ENCODE peak calls at places on chromosomes 13 and 19, in four cellular contexts. A is pancreas, B is fibroblast of pulmonary artery, M is astrocyte of the cerebellum. W is an unnamed sample.
A peak's percentile ranks its signal among the peaks of the same experiment; 100 is the strongest.

GRCh38 chr13:113457510-113457909 is 4.2 kb upstream of the ADPRHL1 start:
- DNase-seq in A (no peak), B (no peak), M (no peak), W (no peak)

GRCh38 chr13:21033866-21034601 is 27.4 kb downstream of the LATS2 start:
- DNase-seq in A (peak; percentile 46), B (no peak), M (no peak), W (peak; percentile 67)

GRCh38 chr13:111099292-111099691 is 15.8 kb upstream of the ARHGEF7 start:
- DNase-seq in A (no peak), B (no peak), M (no peak), W (no peak)

GRCh38 chr19:27796540-27796939 is 1416.4 kb downstream of the UQCRFS1 start:
- DNase-seq in A (no peak), B (no peak), M (no peak), W (no peak)

GRCh38 chr19:7657047-7657779 is 11.6 kb upstream of the RETN start:
- DNase-seq in A (no peak), B (no peak), M (no peak), W (no peak)

GRCh38 chr13:101618440-101619187 is 166.1 kb downstream of the ITGBL1 start:
- DNase-seq in A (no peak), B (no peak), M (no peak), W (no peak)

GRCh38 chr13:73101608-73102007 is 42.8 kb downstream of the KLF5 start:
- DNase-seq in A (no peak), B (no peak), M (no peak), W (no peak)

GRCh38 chr19:43784981-43785808 is 4.4 kb upstream of the KCNN4 start:
- DNase-seq in A (no peak), B (peak; percentile 75), M (no peak), W (no peak)

GRCh38 chr19:11479470-11480080 is 1.3 kb downstream of the ELAVL3 start:
- DNase-seq in A (peak; percentile 63), B (no peak), M (no peak), W (no peak)

GRCh38 chr19:50801107-50801506 is 10.9 kb downstream of the ACP4 start:
- DNase-seq in A (no peak), B (no peak), M (no peak), W (no peak)

GRCh38 chr19:1864480-1865171 is 1.2 kb upstream of the KLF16 start:
- DNase-seq in A (peak; percentile 81), B (peak; percentile 54), M (no peak), W (no peak)

GRCh38 chr13:93226623-93227279 is at the start of gene GPC6:
- DNase-seq in A (no peak), B (peak; percentile 97), M (peak; percentile 93), W (peak; percentile 62)

GRCh38 chr13:43304945-43305344 is 281.6 kb downstream of the DNAJC15 start:
- DNase-seq in A (no peak), B (no peak), M (no peak), W (no peak)
- TF ChIP-seq CTCF in A (no peak), B (peak; percentile 3), M (no peak), W (no peak)

DNA sequence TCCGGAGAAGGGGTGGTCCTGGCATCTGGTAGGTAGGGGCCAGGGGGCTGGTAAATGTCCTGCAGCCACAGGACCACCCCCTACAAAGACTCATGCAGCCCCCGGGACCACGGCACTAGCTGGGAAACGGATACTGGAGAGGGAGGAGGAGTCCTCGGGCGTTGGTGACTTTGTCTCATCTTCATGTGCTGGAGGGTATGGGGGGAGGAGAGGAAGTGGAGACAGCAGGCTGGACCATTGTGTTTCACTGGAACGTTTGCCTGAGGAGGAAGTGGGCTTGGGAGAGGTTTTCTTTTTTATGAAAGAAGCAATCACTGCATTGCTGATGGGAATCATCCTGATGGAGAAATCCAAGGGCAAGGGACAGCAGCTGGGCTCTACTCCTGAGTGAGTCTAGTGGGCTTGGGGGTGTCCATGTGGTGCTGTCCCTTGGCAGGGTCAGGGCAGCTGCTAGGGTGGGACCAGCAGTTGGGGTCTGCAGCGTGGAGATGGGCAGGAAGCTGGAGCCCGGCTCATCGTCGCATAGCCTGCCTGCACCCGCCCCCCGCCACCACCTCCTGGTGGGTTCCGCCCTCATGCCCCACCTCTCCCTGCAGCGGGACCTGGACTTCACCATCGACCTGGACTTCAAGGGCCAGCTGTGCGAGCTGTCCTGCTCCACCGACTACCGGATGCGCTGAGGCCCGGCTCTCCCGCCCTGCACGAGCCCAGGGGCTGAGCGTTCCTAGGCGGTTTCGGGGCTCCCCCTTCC is 1.7 kb upstream of the ADM5 start:
- DNase-seq in A (no peak), B (peak; percentile 60), M (no peak), W (no peak)
- H3K4me3 ChIP-seq in A (no peak overlapping the region), B (no peak overlapping the region), M (no peak overlapping the region), W (no peak overlapping the region)

GRCh38 chr13:43116242-43116641 is 92.9 kb downstream of the DNAJC15 start:
- DNase-seq in A (no peak), B (no peak), M (no peak), W (no peak)
- TF ChIP-seq CTCF in A (no peak), B (no peak), M (no peak), W (no peak)

GRCh38 chr13:47859129-47859528 is 141.9 kb downstream of the SUCLA2 start:
- DNase-seq in A (no peak), B (no peak), M (peak; percentile 54), W (no peak)
- H3K4me3 ChIP-seq in A (no peak overlapping the region), B (no peak overlapping the region), M (no peak overlapping the region), W (no peak overlapping the region)

DNA sequence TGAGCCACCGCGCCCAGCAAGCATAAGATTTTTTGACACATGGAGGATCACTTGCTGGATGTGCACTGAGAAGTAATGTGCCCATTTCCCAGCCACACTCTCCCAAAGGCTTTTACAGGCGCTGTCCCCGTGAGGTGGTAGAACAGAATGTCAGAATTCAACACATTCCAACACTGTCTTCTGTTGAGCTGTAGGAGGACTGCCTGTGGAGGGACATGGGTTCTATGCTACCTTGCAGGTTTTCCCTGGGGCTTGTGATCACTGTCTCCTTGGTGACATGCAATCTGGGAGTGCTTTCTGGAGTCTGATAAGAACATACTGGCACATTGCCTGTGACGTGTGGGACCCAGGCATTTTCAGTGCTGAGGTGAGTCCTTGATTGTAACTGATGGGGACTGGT is 38.5 kb downstream of the DPRX start:
- DNase-seq in A (no peak), B (no peak), M (no peak), W (no peak)
- TF ChIP-seq CTCF in A (no peak), B (no peak), M (no peak), W (no peak)

GRCh38 chr19:17554968-17555479 is 425 bp upstream of the COLGALT1 start:
- DNase-seq in A (no peak), B (no peak), M (no peak), W (no peak)
- H3K4me3 ChIP-seq in A (no peak overlapping the region), B (peak overlapping the region; percentile 88), M (peak overlapping the region; percentile 84), W (peak overlapping the region; percentile 96)

GRCh38 chr13:29676941-29677452 is 81.5 kb upstream of the SLC7A1 start:
- DNase-seq in A (no peak), B (no peak), M (no peak), W (no peak)

GRCh38 chr13:29677627-29678026 is 82.1 kb upstream of the SLC7A1 start:
- DNase-seq in A (no peak), B (no peak), M (no peak), W (no peak)

GRCh38 chr13:29676535-29676934 is 81.0 kb upstream of the SLC7A1 start:
- DNase-seq in A (no peak), B (peak; percentile 6), M (peak; percentile 4), W (no peak)

GRCh38 chr13:29681859-29682258 is 86.4 kb upstream of the SLC7A1 start:
- DNase-seq in A (no peak), B (no peak), M (no peak), W (no peak)

DNA sequence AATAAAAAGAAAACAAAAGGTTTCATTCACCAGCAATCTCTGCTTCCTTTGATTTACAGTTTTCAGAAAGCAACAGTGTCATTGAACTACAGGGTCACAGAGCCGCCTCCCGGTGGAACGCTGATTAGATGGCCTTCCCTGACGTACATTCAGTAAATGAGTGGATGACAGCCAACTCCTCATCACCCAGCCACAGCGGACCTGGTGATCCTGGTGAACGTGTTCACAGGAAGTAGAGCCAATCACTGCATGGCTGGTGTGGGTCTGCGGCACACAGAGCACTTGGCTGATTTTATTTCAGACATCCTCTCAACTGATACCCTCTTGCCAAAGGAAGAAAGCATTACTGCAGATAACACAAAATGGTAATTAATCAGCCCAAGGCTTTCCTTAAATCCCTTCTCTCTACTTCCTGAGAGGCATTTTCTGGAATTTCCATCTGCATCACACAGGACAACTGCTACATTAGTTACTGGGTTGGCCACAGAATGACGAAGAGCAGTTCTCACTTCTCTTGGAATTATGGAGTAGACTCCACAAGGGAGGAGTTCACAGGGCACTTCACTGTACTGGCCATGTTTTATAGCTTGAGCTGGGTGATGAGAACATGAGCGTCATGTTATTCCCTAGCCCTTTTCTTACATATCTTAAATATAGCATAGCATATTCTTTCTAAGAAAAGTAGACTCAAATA is 84.0 kb upstream of the SLC7A1 start:
- DNase-seq in A (peak; percentile 39), B (peak; percentile 34), M (no peak), W (no peak)
- TF ChIP-seq CTCF in A (no peak), B (no peak), M (no peak), W (no peak)